ENCODE peak calls at places on chromosomes 3 and 15, in eight cellular contexts. One of them, this sample, is unnamed.

GRCh38 chr15:58361291-58361759 is 70.5 kb upstream of the LIPC start:
- DNase-seq in upper lobe of right lung: no peak
- DNase-seq in neural crest cell: no peak
- DNase-seq in WERI-Rb-1: no peak
- DNase-seq in omental fat pad: no peak
- DNase-seq in adrenal gland: no peak
- DNase-seq in esophagus squamous epithelium: no peak
- DNase-seq in activated CD8-positive, alpha-beta T cell treated with anti-CD3 and anti-CD28 coated beads for 36 hours: no peak
- DNase-seq in this sample: no peak

GRCh38 chr3:119175869-119176756 is 2.7 kb downstream of the UPK1B start:
- DNase-seq in adrenal gland: no peak
- DNase-seq in omental fat pad: no peak
- DNase-seq in esophagus squamous epithelium: no peak
- DNase-seq in neural crest cell: no peak
- DNase-seq in WERI-Rb-1: no peak
- DNase-seq in activated CD8-positive, alpha-beta T cell treated with anti-CD3 and anti-CD28 coated beads for 36 hours: no peak
- DNase-seq in upper lobe of right lung: no peak
- DNase-seq in this sample: no peak

GRCh38 chr3:168002786-168003368 is 92.8 kb downstream of the GOLIM4 start:
- DNase-seq in activated CD8-positive, alpha-beta T cell treated with anti-CD3 and anti-CD28 coated beads for 36 hours: no peak
- DNase-seq in upper lobe of right lung: no peak
- DNase-seq in neural crest cell: no peak
- DNase-seq in omental fat pad: no peak
- DNase-seq in adrenal gland: no peak
- DNase-seq in WERI-Rb-1: no peak
- DNase-seq in esophagus squamous epithelium: no peak
- DNase-seq in this sample: no peak

GRCh38 chr15:71278989-71279756 is 163.9 kb downstream of the THSD4 start:
- DNase-seq in esophagus squamous epithelium: no peak
- DNase-seq in adrenal gland: peak
- DNase-seq in activated CD8-positive, alpha-beta T cell treated with anti-CD3 and anti-CD28 coated beads for 36 hours: no peak
- DNase-seq in upper lobe of right lung: no peak
- DNase-seq in omental fat pad: peak
- DNase-seq in neural crest cell: no peak
- DNase-seq in WERI-Rb-1: no peak
- DNase-seq in this sample: no peak

GRCh38 chr3:194342861-194343560 is 8.1 kb downstream of the CPN2 start:
- DNase-seq in esophagus squamous epithelium: no peak
- DNase-seq in WERI-Rb-1: no peak
- DNase-seq in omental fat pad: no peak
- DNase-seq in upper lobe of right lung: no peak
- DNase-seq in neural crest cell: no peak
- DNase-seq in adrenal gland: no peak
- DNase-seq in activated CD8-positive, alpha-beta T cell treated with anti-CD3 and anti-CD28 coated beads for 36 hours: no peak
- DNase-seq in this sample: no peak

GRCh38 chr3:9497821-9498565 is 55.6 kb downstream of the LHFPL4 start:
- DNase-seq in neural crest cell: no peak
- DNase-seq in esophagus squamous epithelium: no peak
- DNase-seq in omental fat pad: no peak
- DNase-seq in adrenal gland: no peak
- DNase-seq in upper lobe of right lung: no peak
- DNase-seq in activated CD8-positive, alpha-beta T cell treated with anti-CD3 and anti-CD28 coated beads for 36 hours: no peak
- DNase-seq in WERI-Rb-1: no peak
- DNase-seq in this sample: no peak

GRCh38 chr3:177929310-177929709 is 606.9 kb upstream of the KCNMB2 start:
- DNase-seq in neural crest cell: no peak
- DNase-seq in adrenal gland: no peak
- DNase-seq in WERI-Rb-1: no peak
- DNase-seq in omental fat pad: no peak
- DNase-seq in esophagus squamous epithelium: no peak
- DNase-seq in upper lobe of right lung: no peak
- DNase-seq in activated CD8-positive, alpha-beta T cell treated with anti-CD3 and anti-CD28 coated beads for 36 hours: no peak
- DNase-seq in this sample: no peak

GRCh38 chr3:48503406-48504050 is 446 bp downstream of the SHISA5 start:
- DNase-seq in WERI-Rb-1: no peak
- DNase-seq in neural crest cell: peak
- DNase-seq in adrenal gland: no peak
- DNase-seq in omental fat pad: peak
- DNase-seq in esophagus squamous epithelium: no peak
- DNase-seq in upper lobe of right lung: peak
- DNase-seq in activated CD8-positive, alpha-beta T cell treated with anti-CD3 and anti-CD28 coated beads for 36 hours: peak
- DNase-seq in this sample: peak

GRCh38 chr15:52797625-52798501 is 7.7 kb upstream of the ONECUT1 start:
- DNase-seq in omental fat pad: no peak
- DNase-seq in esophagus squamous epithelium: no peak
- DNase-seq in neural crest cell: no peak
- DNase-seq in activated CD8-positive, alpha-beta T cell treated with anti-CD3 and anti-CD28 coated beads for 36 hours: no peak
- DNase-seq in WERI-Rb-1: no peak
- DNase-seq in upper lobe of right lung: no peak
- DNase-seq in adrenal gland: no peak
- DNase-seq in this sample: no peak

GRCh38 chr3:106534206-106534605 is 665.4 kb upstream of the CBLB start:
- DNase-seq in upper lobe of right lung: peak
- DNase-seq in activated CD8-positive, alpha-beta T cell treated with anti-CD3 and anti-CD28 coated beads for 36 hours: peak
- DNase-seq in WERI-Rb-1: no peak
- DNase-seq in neural crest cell: no peak
- DNase-seq in esophagus squamous epithelium: no peak
- DNase-seq in adrenal gland: no peak
- DNase-seq in omental fat pad: no peak
- DNase-seq in this sample: no peak

GRCh38 chr15:49235446-49236207 is 65.6 kb downstream of the GALK2 start:
- DNase-seq in esophagus squamous epithelium: no peak
- DNase-seq in upper lobe of right lung: no peak
- DNase-seq in neural crest cell: peak
- DNase-seq in activated CD8-positive, alpha-beta T cell treated with anti-CD3 and anti-CD28 coated beads for 36 hours: peak
- DNase-seq in WERI-Rb-1: peak
- DNase-seq in omental fat pad: no peak
- DNase-seq in adrenal gland: peak
- DNase-seq in this sample: peak

GRCh38 chr15:74709892-74710291 is 14.1 kb upstream of the EDC3 start:
- DNase-seq in adrenal gland: no peak
- DNase-seq in esophagus squamous epithelium: no peak
- DNase-seq in omental fat pad: no peak
- DNase-seq in neural crest cell: no peak
- DNase-seq in upper lobe of right lung: no peak
- DNase-seq in WERI-Rb-1: no peak
- DNase-seq in activated CD8-positive, alpha-beta T cell treated with anti-CD3 and anti-CD28 coated beads for 36 hours: no peak
- DNase-seq in this sample: no peak

GRCh38 chr3:5264896-5265770 is 77.6 kb downstream of the EDEM1 start:
- DNase-seq in neural crest cell: no peak
- DNase-seq in esophagus squamous epithelium: no peak
- DNase-seq in activated CD8-positive, alpha-beta T cell treated with anti-CD3 and anti-CD28 coated beads for 36 hours: no peak
- DNase-seq in upper lobe of right lung: no peak
- DNase-seq in omental fat pad: no peak
- DNase-seq in WERI-Rb-1: no peak
- DNase-seq in adrenal gland: no peak
- DNase-seq in this sample: no peak

GRCh38 chr15:29100486-29101000 is 169.1 kb downstream of the NSMCE3 start:
- DNase-seq in upper lobe of right lung: no peak
- DNase-seq in adrenal gland: no peak
- DNase-seq in WERI-Rb-1: no peak
- DNase-seq in esophagus squamous epithelium: no peak
- DNase-seq in omental fat pad: no peak
- DNase-seq in neural crest cell: no peak
- DNase-seq in activated CD8-positive, alpha-beta T cell treated with anti-CD3 and anti-CD28 coated beads for 36 hours: no peak
- DNase-seq in this sample: no peak

DNA sequence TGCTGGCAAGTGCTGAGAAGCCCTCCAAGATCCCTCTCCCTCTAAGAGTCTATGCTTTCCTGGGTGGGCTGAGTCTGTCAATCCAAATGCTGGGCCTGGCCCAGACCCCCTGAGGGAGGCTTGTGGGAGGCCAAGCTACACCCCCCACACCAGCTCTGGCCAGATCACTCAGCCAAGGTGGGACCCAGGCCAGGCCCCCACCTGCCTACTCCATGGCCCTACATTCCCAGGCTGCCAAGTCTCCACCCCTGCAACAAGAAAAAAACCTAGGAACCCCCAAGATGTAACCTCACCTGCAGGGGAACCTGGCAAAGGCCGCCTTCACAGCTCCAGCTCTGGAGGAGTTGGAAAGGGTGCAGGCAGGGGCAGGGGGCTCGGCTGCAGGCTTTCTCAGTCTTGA is 109.1 kb downstream of the CHSY1 start:
- DNase-seq in omental fat pad: no peak
- DNase-seq in neural crest cell: no peak
- DNase-seq in adrenal gland: no peak
- DNase-seq in upper lobe of right lung: no peak
- DNase-seq in activated CD8-positive, alpha-beta T cell treated with anti-CD3 and anti-CD28 coated beads for 36 hours: no peak
- DNase-seq in WERI-Rb-1: no peak
- DNase-seq in esophagus squamous epithelium: no peak
- DNase-seq in this sample: no peak
- TF ChIP-seq CTCF in omental fat pad: no peak
- TF ChIP-seq CTCF in neural crest cell: no peak
- TF ChIP-seq CTCF in adrenal gland: no peak
- TF ChIP-seq CTCF in upper lobe of right lung: no peak
- TF ChIP-seq CTCF in activated CD8-positive, alpha-beta T cell treated with anti-CD3 and anti-CD28 coated beads for 36 hours: no peak
- TF ChIP-seq CTCF in WERI-Rb-1: no peak
- TF ChIP-seq CTCF in esophagus squamous epithelium: no peak
- TF ChIP-seq CTCF in this sample: no peak

DNA sequence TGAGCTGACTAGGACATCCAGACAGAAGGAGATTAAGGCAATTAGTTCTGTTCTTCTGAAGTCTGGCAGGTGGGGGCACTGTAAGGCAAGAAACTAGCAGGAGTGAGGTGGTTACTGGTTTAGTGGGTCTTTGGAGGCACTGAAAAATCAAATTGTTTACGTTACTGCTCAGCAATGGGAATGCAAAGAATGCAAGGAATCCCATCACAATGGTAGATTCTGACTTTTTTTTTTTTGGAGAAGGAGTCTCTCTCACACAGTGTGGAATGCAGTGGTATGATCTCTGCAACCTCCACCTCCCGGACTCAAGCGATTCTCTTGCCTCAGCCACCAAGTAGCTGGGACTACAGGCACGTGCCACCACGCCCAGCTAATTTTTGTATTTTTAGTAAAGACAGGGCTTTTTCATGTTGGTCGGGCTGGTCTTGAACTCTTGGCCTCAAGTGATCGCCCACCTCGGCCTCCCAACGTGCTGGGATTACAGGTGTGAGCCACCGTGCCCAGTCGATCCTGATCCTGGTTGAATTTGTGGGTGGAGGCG is 16.4 kb downstream of the FAM107A start:
- DNase-seq in upper lobe of right lung: no peak
- DNase-seq in activated CD8-positive, alpha-beta T cell treated with anti-CD3 and anti-CD28 coated beads for 36 hours: peak
- DNase-seq in neural crest cell: no peak
- DNase-seq in omental fat pad: no peak
- DNase-seq in esophagus squamous epithelium: no peak
- DNase-seq in adrenal gland: no peak
- DNase-seq in WERI-Rb-1: peak
- DNase-seq in this sample: no peak
- TF ChIP-seq CTCF in upper lobe of right lung: peak
- TF ChIP-seq CTCF in activated CD8-positive, alpha-beta T cell treated with anti-CD3 and anti-CD28 coated beads for 36 hours: no peak
- TF ChIP-seq CTCF in neural crest cell: peak
- TF ChIP-seq CTCF in omental fat pad: no peak
- TF ChIP-seq CTCF in esophagus squamous epithelium: no peak
- TF ChIP-seq CTCF in adrenal gland: peak
- TF ChIP-seq CTCF in WERI-Rb-1: peak
- TF ChIP-seq CTCF in this sample: no peak

GRCh38 chr3:107826727-107827126 is 264.1 kb downstream of the CD47 start:
- DNase-seq in activated CD8-positive, alpha-beta T cell treated with anti-CD3 and anti-CD28 coated beads for 36 hours: no peak
- DNase-seq in adrenal gland: no peak
- DNase-seq in neural crest cell: no peak
- DNase-seq in omental fat pad: no peak
- DNase-seq in upper lobe of right lung: no peak
- DNase-seq in WERI-Rb-1: no peak
- DNase-seq in esophagus squamous epithelium: no peak
- DNase-seq in this sample: no peak
- TF ChIP-seq CTCF in activated CD8-positive, alpha-beta T cell treated with anti-CD3 and anti-CD28 coated beads for 36 hours: no peak
- TF ChIP-seq CTCF in adrenal gland: no peak
- TF ChIP-seq CTCF in neural crest cell: no peak
- TF ChIP-seq CTCF in omental fat pad: no peak
- TF ChIP-seq CTCF in upper lobe of right lung: no peak
- TF ChIP-seq CTCF in WERI-Rb-1: no peak
- TF ChIP-seq CTCF in esophagus squamous epithelium: no peak
- TF ChIP-seq CTCF in this sample: no peak

GRCh38 chr3:133461291-133461690 is 61.4 kb downstream of the BFSP2 start:
- DNase-seq in omental fat pad: no peak
- DNase-seq in neural crest cell: no peak
- DNase-seq in adrenal gland: no peak
- DNase-seq in upper lobe of right lung: no peak
- DNase-seq in esophagus squamous epithelium: no peak
- DNase-seq in WERI-Rb-1: no peak
- DNase-seq in activated CD8-positive, alpha-beta T cell treated with anti-CD3 and anti-CD28 coated beads for 36 hours: no peak
- DNase-seq in this sample: no peak

GRCh38 chr3:133467780-133468179 is 67.9 kb downstream of the BFSP2 start:
- DNase-seq in upper lobe of right lung: no peak
- DNase-seq in omental fat pad: no peak
- DNase-seq in activated CD8-positive, alpha-beta T cell treated with anti-CD3 and anti-CD28 coated beads for 36 hours: no peak
- DNase-seq in esophagus squamous epithelium: no peak
- DNase-seq in WERI-Rb-1: no peak
- DNase-seq in neural crest cell: no peak
- DNase-seq in adrenal gland: no peak
- DNase-seq in this sample: no peak

GRCh38 chr3:133466531-133467386 is 66.9 kb downstream of the BFSP2 start:
- DNase-seq in adrenal gland: no peak
- DNase-seq in neural crest cell: no peak
- DNase-seq in WERI-Rb-1: no peak
- DNase-seq in esophagus squamous epithelium: no peak
- DNase-seq in upper lobe of right lung: no peak
- DNase-seq in activated CD8-positive, alpha-beta T cell treated with anti-CD3 and anti-CD28 coated beads for 36 hours: no peak
- DNase-seq in omental fat pad: no peak
- DNase-seq in this sample: no peak

GRCh38 chr3:133463441-133463860 is 63.6 kb downstream of the BFSP2 start:
- DNase-seq in WERI-Rb-1: no peak
- DNase-seq in upper lobe of right lung: no peak
- DNase-seq in esophagus squamous epithelium: no peak
- DNase-seq in omental fat pad: no peak
- DNase-seq in activated CD8-positive, alpha-beta T cell treated with anti-CD3 and anti-CD28 coated beads for 36 hours: no peak
- DNase-seq in adrenal gland: no peak
- DNase-seq in neural crest cell: no peak
- DNase-seq in this sample: no peak

DNA sequence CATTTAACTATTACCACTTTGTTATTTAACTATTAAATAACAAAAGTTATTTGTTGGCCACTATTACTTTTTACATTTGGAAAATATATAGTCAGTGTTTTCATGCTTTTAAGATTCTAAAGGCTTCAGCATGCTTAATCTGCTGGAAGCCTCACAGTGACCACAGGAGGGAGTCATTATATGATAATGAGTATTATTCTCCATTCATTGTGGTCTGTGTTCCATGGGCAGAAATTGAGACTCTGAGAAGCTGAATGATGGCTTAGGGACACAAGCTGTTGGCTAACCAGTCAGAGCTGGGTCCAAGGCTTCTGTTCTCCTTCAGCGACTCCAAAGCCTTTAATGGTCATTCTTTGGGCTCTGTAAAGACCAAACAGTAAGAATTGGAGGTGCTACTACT is 64.7 kb downstream of the BFSP2 start:
- DNase-seq in neural crest cell: no peak
- DNase-seq in esophagus squamous epithelium: no peak
- DNase-seq in WERI-Rb-1: peak
- DNase-seq in upper lobe of right lung: no peak
- DNase-seq in activated CD8-positive, alpha-beta T cell treated with anti-CD3 and anti-CD28 coated beads for 36 hours: peak
- DNase-seq in adrenal gland: no peak
- DNase-seq in omental fat pad: no peak
- DNase-seq in this sample: no peak
- TF ChIP-seq CTCF in neural crest cell: peak
- TF ChIP-seq CTCF in esophagus squamous epithelium: peak
- TF ChIP-seq CTCF in WERI-Rb-1: no peak
- TF ChIP-seq CTCF in upper lobe of right lung: peak
- TF ChIP-seq CTCF in activated CD8-positive, alpha-beta T cell treated with anti-CD3 and anti-CD28 coated beads for 36 hours: no peak
- TF ChIP-seq CTCF in adrenal gland: peak
- TF ChIP-seq CTCF in omental fat pad: no peak
- TF ChIP-seq CTCF in this sample: peak

This sample was measured in GM13976.